ENCODE peak calls at places on chromosomes 5 and 9, in eight cellular contexts. T is OCI-M1; F is AG09309; Z is stimulated activated CD4-positive, alpha-beta T cell treated with anti-CD3 and anti-CD28 coated beads, TNF-alpha, amount 100 ng/mL, for 24 hours; P is AG08395; G is cardiac septum; O is NCI-H446 treated with DMSO at 0.1 percent for 48 hours; S is brain microvascular endothelial cell. X is an unnamed sample.

GRCh38 chr9:116123171-116123570 is 30.4 kb upstream of the PAPPA start:
- DNase-seq in T (no peak), F (no peak), Z (no peak), P (no peak), G (no peak), O (no peak), S (no peak), X (no peak)

GRCh38 chr5:10724799-10725507 is 36.1 kb downstream of the DAP start:
- DNase-seq in T (no peak), F (peak; percentile 38), Z (no peak), P (peak; percentile 80), G (no peak), O (peak; percentile 86), S (peak; percentile 77), X (no peak)

GRCh38 chr9:90308746-90309145 is 333.9 kb downstream of the DIRAS2 start:
- DNase-seq in T (no peak), F (no peak), Z (no peak), P (no peak), G (no peak), O (no peak), S (no peak), X (no peak)

GRCh38 chr5:93589812-93590215 is 6.8 kb downstream of the NR2F1 start:
- DNase-seq in T (no peak), F (no peak), Z (no peak), P (no peak), G (no peak), O (no peak), S (no peak), X (no peak)

GRCh38 chr9:123371228-123371584 is 15.2 kb downstream of the CRB2 start:
- DNase-seq in T (no peak), F (no peak), Z (no peak), P (no peak), G (no peak), O (no peak), S (no peak), X (no peak)

GRCh38 chr9:109098960-109099308 is 20.8 kb downstream of the TMEM245 start:
- DNase-seq in T (peak; percentile 49), F (no peak), Z (no peak), P (peak; percentile 25), G (no peak), O (no peak), S (no peak), X (no peak)

GRCh38 chr9:108860354-108860753 is 1.7 kb upstream of the ACTL7A start:
- DNase-seq in T (peak; percentile 13), F (no peak), Z (no peak), P (no peak), G (no peak), O (no peak), S (no peak), X (no peak)

GRCh38 chr5:3356016-3356415 is 239.6 kb upstream of the IRX1 start:
- DNase-seq in T (no peak), F (no peak), Z (no peak), P (no peak), G (peak; percentile 50), O (no peak), S (no peak), X (no peak)

GRCh38 chr5:154878642-154879335 is 20.4 kb downstream of the CNOT8 start:
- DNase-seq in T (peak; percentile 2), F (no peak), Z (no peak), P (no peak), G (no peak), O (no peak), S (no peak), X (no peak)

GRCh38 chr5:1544294-1545010 is 20.7 kb upstream of the LPCAT1 start:
- DNase-seq in T (no peak), F (no peak), Z (no peak), P (no peak), G (peak; percentile 47), O (no peak), S (no peak), X (peak; percentile 15)

X was measured in D341Med.